ENCODE peak calls at places on chromosomes 13 and 19, in six cellular contexts. E, L, V, D, X and H are unnamed samples.

GRCh38 chr13:68929055-68929454 is 1178.6 kb upstream of the ATXN8OS start:
- DNase-seq in E (no peak), L (no peak), V (no peak), D (no peak), X (no peak), H (no peak)

GRCh38 chr13:75445717-75446529 is 36.0 kb downstream of the TBC1D4 start:
- DNase-seq in E (no peak), L (peak; percentile 57), V (no peak), D (no peak), X (no peak), H (no peak)

GRCh38 chr13:78137404-78138142 is 218.9 kb upstream of the EDNRB start:
- DNase-seq in E (no peak), L (peak; percentile 74), V (peak; percentile 77), D (no peak), X (peak; percentile 74), H (no peak)

GRCh38 chr13:109694972-109695371 is 91.4 kb downstream of the IRS2 start:
- DNase-seq in E (no peak), L (no peak), V (no peak), D (no peak), X (no peak), H (no peak)

GRCh38 chr13:59880468-59880867 is 283.3 kb downstream of the DIAPH3 start:
- DNase-seq in E (no peak), L (no peak), V (no peak), D (no peak), X (no peak), H (no peak)

GRCh38 chr19:12295191-12295590 is 508 bp upstream of the ZNF44 start:
- DNase-seq in E (no peak), L (no peak), V (no peak), D (no peak), X (no peak), H (no peak)

GRCh38 chr13:66558511-66558910 is 671.6 kb downstream of the PCDH9 start:
- DNase-seq in E (no peak), L (no peak), V (peak; percentile 5), D (no peak), X (no peak), H (no peak)

GRCh38 chr19:33472696-33473624 is 48.6 kb downstream of the PEPD start:
- DNase-seq in E (no peak), L (peak; percentile 89), V (peak; percentile 77), D (no peak), X (peak; percentile 93), H (no peak)

GRCh38 chr19:16076154-16076957 is at the start of gene TPM4:
- DNase-seq in E (peak; percentile 98), L (peak; percentile 97), V (peak; percentile 78), D (peak; percentile 98), X (peak; percentile 92), H (peak; percentile 62)

GRCh38 chr19:21474671-21475181 is 30.7 kb upstream of the ZNF429 start:
- DNase-seq in E (no peak), L (peak; percentile 85), V (peak; percentile 82), D (peak; percentile 92), X (peak; percentile 41), H (peak; percentile 81)

GRCh38 chr19:43674630-43674982 is 4.6 kb upstream of the PLAUR start:
- DNase-seq in E (no peak), L (peak; percentile 47), V (no peak), D (no peak), X (peak; percentile 19), H (no peak)

GRCh38 chr13:51453308-51453958 is 597 bp upstream of the INTS6 start:
- DNase-seq in E (peak; percentile 94), L (peak; percentile 90), V (no peak), D (peak; percentile 93), X (no peak), H (peak; percentile 83)

GRCh38 chr19:2607712-2608601 is 94.5 kb downstream of the GNG7 start:
- DNase-seq in E (no peak), L (no peak), V (no peak), D (no peak), X (no peak), H (peak; percentile 83)

GRCh38 chr13:112444001-112444311 is 67.8 kb downstream of the SPACA7 start:
- DNase-seq in E (peak; percentile 91), L (peak; percentile 87), V (peak; percentile 22), D (peak; percentile 90), X (peak; percentile 54), H (no peak)

GRCh38 chr19:38277969-38278680 is 13.8 kb downstream of the SPINT2 start:
- DNase-seq in E (no peak), L (peak; percentile 85), V (no peak), D (no peak), X (peak; percentile 72), H (no peak)

GRCh38 chr19:29884466-29884865 is 57.6 kb upstream of the URI1 start:
- DNase-seq in E (no peak), L (no peak), V (no peak), D (no peak), X (no peak), H (no peak)

GRCh38 chr19:44808463-44809371 is at the start of gene BCAM:
- DNase-seq in E (no peak), L (peak; percentile 96), V (peak; percentile 9), D (peak; percentile 94), X (peak; percentile 54), H (no peak)

GRCh38 chr13:97369269-97369893 is 64.6 kb upstream of the RAP2A start:
- DNase-seq in E (no peak), L (peak; percentile 27), V (no peak), D (no peak), X (peak; percentile 35), H (no peak)

GRCh38 chr13:113520571-113520970 is 30.1 kb upstream of the DCUN1D2 start:
- DNase-seq in E (no peak), L (no peak), V (no peak), D (no peak), X (no peak), H (no peak)